ENCODE peak calls at places on chromosomes 6 and 20, in six cellular contexts. F, M, R, Y, C and Q are unnamed samples.

GRCh38 chr6:87756858-87757257 is 54.8 kb upstream of the AKIRIN2 start:
- DNase-seq in Y (no peak), R (peak; percentile 56), F (peak; percentile 41), M (peak; percentile 68), C (peak; percentile 55), Q (no peak)

GRCh38 chr20:45305262-45305661 is 1.4 kb upstream of the RBPJL start:
- DNase-seq in R (no peak), M (no peak), F (no peak), Y (no peak), C (no peak), Q (no peak)

GRCh38 chr6:3571206-3571815 is 114.5 kb upstream of the SLC22A23 start:
- DNase-seq in F (no peak), M (no peak), Y (no peak), R (no peak), C (no peak), Q (no peak)

GRCh38 chr6:16670617-16671051 is 90.6 kb downstream of the ATXN1 start:
- DNase-seq in Y (no peak), F (no peak), C (no peak), M (no peak), R (no peak), Q (no peak)

GRCh38 chr6:75601608-75602163 is at the start of gene SENP6:
- DNase-seq in R (peak; percentile 73), Y (peak; percentile 37), F (peak; percentile 78), C (peak; percentile 75), M (peak; percentile 8), Q (peak; percentile 46)

GRCh38 chr6:79048611-79049010 is 29.4 kb downstream of the PHIP start:
- DNase-seq in F (no peak), C (no peak), Y (no peak), R (peak; percentile 17), M (no peak), Q (peak; percentile 5)

GRCh38 chr20:33828912-33829560 is 17.9 kb downstream of the CHMP4B start:
- DNase-seq in C (no peak), Y (no peak), M (no peak), F (no peak), R (no peak), Q (no peak)

GRCh38 chr20:32678948-32679347 is 5.2 kb upstream of the C20orf203 start:
- DNase-seq in F (no peak), R (no peak), M (no peak), Y (no peak), C (no peak), Q (no peak)

GRCh38 chr6:17988422-17988944 is 1.0 kb upstream of the KIF13A start:
- DNase-seq in M (no peak), Y (no peak), R (no peak), F (no peak), C (no peak), Q (no peak)

GRCh38 chr6:15543262-15543917 is 119.4 kb downstream of the DTNBP1 start:
- DNase-seq in Y (no peak), F (no peak), M (no peak), C (no peak), R (no peak), Q (no peak)

GRCh38 chr20:4014031-4014474 is 1.3 kb downstream of the RNF24 start:
- DNase-seq in M (peak; percentile 80), F (no peak), Y (no peak), C (no peak), R (no peak), Q (no peak)

GRCh38 chr6:5592911-5593519 is 331.7 kb downstream of the FARS2 start:
- DNase-seq in F (no peak), Y (no peak), C (no peak), R (no peak), M (no peak), Q (no peak)

GRCh38 chr20:10530883-10531282 is 95.8 kb downstream of the SLX4IP start:
- DNase-seq in F (no peak), R (no peak), M (no peak), Y (no peak), C (no peak), Q (no peak)